ENCODE peak calls at places on chromosomes 12 and 14, in seven cellular contexts. O is left lung; X is A549; K is colonic mucosa; S is stomach; C is right lobe of liver; M is CD8-positive, alpha-beta T cell. V is an unnamed sample.
A peak's percentile ranks its signal among the peaks of the same experiment; 100 is the strongest.

GRCh38 chr12:58117667-58118066 is 176.3 kb downstream of the ATP23 start:
- DNase-seq in S (no peak), O (no peak), K (no peak), M (no peak), C (no peak), X (no peak), V (no peak)

GRCh38 chr12:14773685-14774073 is 29.6 kb downstream of the WBP11 start:
- DNase-seq in C (peak; percentile 63), K (no peak), X (peak; percentile 31), M (peak; percentile 27), S (no peak), O (peak; percentile 45), V (no peak)

GRCh38 chr14:46344327-46344937 is 307.1 kb downstream of the RPL10L start:
- DNase-seq in M (no peak), S (no peak), C (no peak), K (no peak), X (no peak), O (no peak), V (peak; percentile 39)

GRCh38 chr12:112905451-112906089 is 1.2 kb upstream of the OAS1 start:
- DNase-seq in M (no peak), X (no peak), O (no peak), S (no peak), K (peak; percentile 62), C (no peak), V (no peak)

GRCh38 chr14:74555476-74556050 is 56.5 kb downstream of the LTBP2 start:
- DNase-seq in M (no peak), C (peak; percentile 49), X (no peak), O (no peak), S (no peak), K (no peak), V (no peak)

GRCh38 chr12:16870845-16871244 is 264.9 kb upstream of the LMO3 start:
- DNase-seq in C (no peak), S (no peak), K (no peak), M (no peak), X (no peak), O (no peak), V (no peak)

GRCh38 chr14:102749833-102750775 is 27.1 kb upstream of the TRAF3 start:
- DNase-seq in M (no peak), K (no peak), O (no peak), C (no peak), S (no peak), X (no peak), V (no peak)

GRCh38 chr12:121036810-121037326 is 2.2 kb downstream of the OASL start:
- DNase-seq in X (peak; percentile 41), S (no peak), C (no peak), K (no peak), M (no peak), O (no peak), V (no peak)

GRCh38 chr12:11718105-11718504 is 68.6 kb downstream of the ETV6 start:
- DNase-seq in M (no peak), K (peak; percentile 77), C (no peak), S (no peak), X (no peak), O (no peak), V (no peak)

GRCh38 chr12:112148031-112148513 is 22.7 kb downstream of the TRAFD1 start:
- DNase-seq in X (no peak), K (no peak), S (peak; percentile 7), C (no peak), M (no peak), O (no peak), V (no peak)

GRCh38 chr12:114045333-114045732 is 79.2 kb upstream of the RBM19 start:
- DNase-seq in S (no peak), O (no peak), K (no peak), X (no peak), M (no peak), C (no peak), V (no peak)

GRCh38 chr12:124603143-124603542 is 35.7 kb upstream of the NCOR2 start:
- DNase-seq in K (no peak), S (no peak), M (no peak), O (no peak), C (peak; percentile 38), X (no peak), V (no peak)

GRCh38 chr14:75022655-75023054 is 19.9 kb downstream of the EIF2B2 start:
- DNase-seq in C (no peak), O (no peak), S (no peak), M (no peak), X (peak; percentile 53), K (no peak), V (peak; percentile 47)

GRCh38 chr12:51788876-51789275 is 59.6 kb downstream of the FIGNL2 start:
- DNase-seq in M (no peak), S (no peak), O (no peak), K (no peak), X (no peak), C (no peak), V (no peak)

GRCh38 chr12:81809829-81810595 is 50.9 kb upstream of the PPFIA2 start:
- DNase-seq in X (no peak), C (no peak), S (no peak), K (no peak), O (no peak), M (no peak), V (no peak)

GRCh38 chr12:60977966-60978365 is 1282.2 kb upstream of the USP15 start:
- DNase-seq in C (no peak), M (no peak), X (no peak), S (no peak), O (no peak), K (no peak), V (no peak)

GRCh38 chr12:8697476-8698131 is at the start of gene RIMKLB:
- DNase-seq in M (peak; percentile 74), C (peak; percentile 78), S (peak; percentile 79), X (peak; percentile 71), O (peak; percentile 82), K (peak; percentile 68), V (peak; percentile 71)

GRCh38 chr14:103518416-103519042 is 4.1 kb downstream of the CKB start:
- DNase-seq in X (peak; percentile 93), C (peak; percentile 73), M (peak; percentile 54), K (peak; percentile 78), O (no peak), S (peak; percentile 81), V (peak; percentile 83)

GRCh38 chr12:57247041-57247440 is 3.9 kb downstream of the STAC3 start:
- DNase-seq in M (no peak), S (no peak), K (no peak), C (no peak), O (no peak), X (no peak), V (no peak)

GRCh38 chr14:88164906-88165534 is 158.0 kb downstream of the KCNK10 start:
- DNase-seq in S (no peak), K (no peak), M (no peak), C (no peak), O (no peak), X (no peak), V (no peak)

GRCh38 chr12:109099426-109100020 is 2.1 kb downstream of the UNG start:
- DNase-seq in O (no peak), K (no peak), M (no peak), X (no peak), C (no peak), S (no peak), V (no peak)

GRCh38 chr12:49345048-49345839 is 1.4 kb upstream of the DNAJC22 start:
- DNase-seq in O (no peak), X (no peak), C (no peak), K (no peak), S (peak; percentile 35), M (no peak), V (peak; percentile 52)

GRCh38 chr14:73785834-73786631 is 65.6 kb upstream of the PTGR2 start:
- DNase-seq in K (peak; percentile 84), X (peak; percentile 60), C (peak; percentile 86), S (peak; percentile 79), M (peak; percentile 54), O (peak; percentile 83), V (peak; percentile 88)

GRCh38 chr14:85572021-85572420 is 42.1 kb downstream of the FLRT2 start:
- DNase-seq in X (no peak), M (no peak), K (no peak), O (no peak), C (no peak), S (no peak), V (no peak)

GRCh38 chr14:85565862-85566296 is 35.9 kb downstream of the FLRT2 start:
- DNase-seq in S (no peak), K (no peak), X (no peak), C (no peak), M (no peak), O (no peak), V (no peak)

GRCh38 chr14:85564841-85565527 is 35.0 kb downstream of the FLRT2 start:
- DNase-seq in O (no peak), S (no peak), C (no peak), M (no peak), X (no peak), K (no peak), V (no peak)

GRCh38 chr14:85562630-85563029 is 32.7 kb downstream of the FLRT2 start:
- DNase-seq in K (no peak), S (no peak), C (no peak), O (no peak), X (no peak), M (no peak), V (no peak)

DNA sequence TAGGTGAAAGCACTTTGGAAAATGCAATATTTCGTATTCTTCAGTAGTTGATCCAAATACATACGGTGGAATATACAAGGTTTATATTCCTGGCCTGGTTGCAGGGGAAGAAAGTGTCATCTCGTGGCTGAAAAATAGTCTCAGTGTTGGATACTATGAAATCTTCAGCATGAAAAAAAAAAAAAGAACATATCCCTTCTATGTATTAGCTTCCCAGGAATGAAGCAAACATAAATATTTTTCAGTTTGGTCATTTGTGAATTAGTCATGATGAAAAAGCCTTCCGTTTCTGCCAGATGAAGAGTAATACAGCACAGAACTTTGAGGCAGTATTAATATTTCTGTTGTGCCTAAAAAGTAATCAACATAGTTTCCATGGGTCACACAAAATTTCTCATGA is 36.7 kb downstream of the FLRT2 start:
- DNase-seq in X (no peak), S (no peak), M (no peak), O (no peak), C (no peak), K (no peak), V (no peak)
- H3K4me3 ChIP-seq in X (no peak overlapping the region), S (no peak overlapping the region), M (no peak overlapping the region), O (no peak overlapping the region), C (no peak overlapping the region), K (no peak overlapping the region), V (no peak overlapping the region)

DNA sequence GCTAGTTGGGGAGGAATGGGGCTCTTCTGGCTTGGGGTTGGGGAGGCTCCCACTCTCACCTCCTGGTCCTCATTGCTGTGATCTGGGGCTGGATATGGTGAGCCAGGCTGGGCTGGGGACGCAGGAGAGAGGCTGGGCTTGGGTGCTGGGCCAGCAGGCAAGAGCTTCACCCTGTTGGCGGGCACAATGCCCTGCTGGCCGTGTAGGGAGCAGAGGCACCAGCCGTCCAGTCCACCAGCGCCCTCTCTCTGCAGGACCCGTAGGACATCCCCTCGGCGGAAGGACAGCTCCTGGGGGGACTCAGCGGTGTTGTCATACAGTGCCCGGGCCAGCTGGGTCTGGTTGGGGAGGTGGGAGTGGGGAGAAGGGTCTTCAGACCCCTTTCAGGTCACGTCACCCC is 4.5 kb downstream of the EFS start:
- DNase-seq in K (no peak), X (peak; percentile 35), M (no peak), C (no peak), O (no peak), S (no peak), V (no peak)
- H3K4me1 ChIP-seq in K (no peaks in the 10 kb centered on the region), X (no peaks in the 10 kb centered on the region), M (no peaks in the 10 kb centered on the region), C (no peaks in the 10 kb centered on the region), O (no peaks in the 10 kb centered on the region), S (peaks cover 48% of the 10 kb centered on the region), V (no peaks in the 10 kb centered on the region)

GRCh38 chr12:133130038-133130807 is at the start of the genes ZNF10 and ZNF891:
- DNase-seq in C (peak; percentile 98), S (peak; percentile 97), K (peak; percentile 98), O (peak; percentile 97), M (peak; percentile 95), X (peak; percentile 48), V (peak; percentile 98)
- TF ChIP-seq CTCF in C (no peak), S (no peak), K (no peak), O (no peak), M (no peak), X (no peak), V (no peak)

GRCh38 chr12:68237068-68237467 is 11.5 kb upstream of the IL26 start:
- DNase-seq in O (no peak), K (no peak), S (no peak), X (no peak), C (no peak), M (no peak), V (no peak)
- H3K4me3 ChIP-seq in O (peak overlapping the region; percentile 31), K (peak overlapping the region; percentile 19), S (peak overlapping the region; percentile 32), X (peak overlapping the region; percentile 39), C (peak overlapping the region; percentile 24), M (peak overlapping the region; percentile 48), V (no peak overlapping the region)

V was measured in Caco-2.